ENCODE peak calls at places on chromosomes 12 and 14, in four cellular contexts. T is GM23248, P is neural progenitor cell, L is IMR-90. N is an unnamed sample. For H3K4me1, the result is how much of the 10 kb centered on the place peaks cover.

GRCh38 chr14:87113286-87113685 is 879.7 kb downstream of the GALC start:
- DNase-seq in P (no peak), T (no peak), L (no peak), N (no peak)

GRCh38 chr14:69685716-69686115 is 74.3 kb downstream of the SUSD6 start:
- DNase-seq in P (no peak), L (peak), T (peak), N (peak)

GRCh38 chr14:34778744-34779143 is 64.4 kb upstream of the CFL2 start:
- DNase-seq in L (no peak), T (no peak), P (no peak), N (no peak)

GRCh38 chr12:115837220-115837619 is 440.3 kb downstream of the MED13L start:
- DNase-seq in T (no peak), P (no peak), L (no peak), N (no peak)

GRCh38 chr14:95049952-95050351 is 107.4 kb downstream of the DICER1 start:
- DNase-seq in P (no peak), L (no peak), T (no peak), N (no peak)

GRCh38 chr12:71216725-71217579 is 59.2 kb upstream of the TSPAN8 start:
- DNase-seq in L (peak), P (peak), T (peak), N (peak)

GRCh38 chr12:18683603-18684002 is 54.2 kb downstream of the PLCZ1 start:
- DNase-seq in P (no peak), T (peak), L (peak), N (peak)

GRCh38 chr12:50933459-50934124 is 18.8 kb upstream of the HIGD1C start:
- DNase-seq in P (no peak), L (no peak), T (no peak), N (no peak)

GRCh38 chr14:75259510-75259855 is 19.1 kb upstream of the FOS start:
- DNase-seq in L (peak), P (no peak), T (peak), N (no peak)

GRCh38 chr12:66065146-66065545 is 65.4 kb downstream of the LLPH start:
- DNase-seq in L (peak), P (no peak), T (peak), N (peak)

GRCh38 chr12:68611094-68611818 is 557 bp downstream of the RAP1B start:
- DNase-seq in P (peak), L (peak), T (peak), N (peak)

GRCh38 chr14:54564071-54564798 is 2.7 kb upstream of the SAMD4A start:
- DNase-seq in P (peak), T (peak), L (peak), N (peak)

GRCh38 chr12:106078358-106079025 is 60.3 kb downstream of the NUAK1 start:
- DNase-seq in T (peak), P (no peak), L (peak), N (peak)

GRCh38 chr14:91414475-91415342 is 2.9 kb downstream of the CCDC88C start:
- DNase-seq in P (peak), T (no peak), L (no peak), N (no peak)

GRCh38 chr14:89720076-89720687 is 234.3 kb downstream of the EFCAB11 start:
- DNase-seq in L (no peak), P (no peak), T (no peak), N (no peak)

GRCh38 chr12:5965950-5966383 is 20.9 kb upstream of the ANO2 start:
- DNase-seq in P (peak), L (peak), T (peak), N (peak)

GRCh38 chr12:74170645-74171477 is 366.8 kb upstream of the ATXN7L3B start:
- DNase-seq in T (no peak), L (no peak), P (no peak), N (no peak)

GRCh38 chr12:96398422-96399080 is 1.7 kb downstream of the CDK17 start:
- DNase-seq in P (no peak), T (peak), L (peak), N (no peak)

GRCh38 chr12:124673881-124674617 is 106.6 kb upstream of the NCOR2 start:
- DNase-seq in T (no peak), P (no peak), L (no peak), N (no peak)

GRCh38 chr12:8890313-8891084 is 23.8 kb upstream of the PHC1 start:
- DNase-seq in L (peak), T (peak), P (peak), N (peak)

GRCh38 chr12:84508943-84509342 is 403.7 kb downstream of the SLC6A15 start:
- DNase-seq in L (no peak), P (no peak), T (peak), N (no peak)

GRCh38 chr12:95224202-95225170 is 6.9 kb downstream of the VEZT start:
- DNase-seq in P (no peak), T (peak), L (peak), N (peak)

GRCh38 chr14:31263485-31264133 is 56.0 kb upstream of the HECTD1 start:
- DNase-seq in L (peak), P (no peak), T (peak), N (peak)

GRCh38 chr14:103748539-103748867 is 32.9 kb downstream of the ZFYVE21 start:
- DNase-seq in L (no peak), T (no peak), P (no peak), N (no peak)

GRCh38 chr12:94305293-94305957 is 154.2 kb downstream of the CEP83 start:
- DNase-seq in L (peak), T (peak), P (no peak), N (peak)

GRCh38 chr14:77086017-77086727 is 11.9 kb upstream of the CIPC start:
- DNase-seq in T (peak), L (peak), P (peak), N (peak)

GRCh38 chr14:64387232-64387737 is 868 bp upstream of the MTHFD1 start:
- DNase-seq in P (peak), T (peak), L (peak), N (peak)

GRCh38 chr14:30982583-30982982 is 42.9 kb upstream of the AP4S1 start:
- DNase-seq in L (no peak), T (no peak), P (no peak), N (no peak)

GRCh38 chr12:106179086-106179485 is 40.3 kb upstream of the NUAK1 start:
- DNase-seq in L (no peak), P (peak), T (no peak), N (peak)

GRCh38 chr12:31408778-31409177 is 82.8 kb upstream of the SINHCAF start:
- DNase-seq in P (peak), T (no peak), L (no peak), N (no peak)

GRCh38 chr12:31407562-31407961 is 81.6 kb upstream of the SINHCAF start:
- DNase-seq in P (no peak), L (no peak), T (no peak), N (no peak)

GRCh38 chr12:31412292-31412801 is 86.4 kb upstream of the SINHCAF start:
- DNase-seq in P (peak), T (no peak), L (no peak), N (no peak)
- H3K9ac ChIP-seq in P (no peak), T (no peak), L (no peak), N (no peak)

GRCh38 chr12:122385171-122386041 is 37.1 kb downstream of the CLIP1 start:
- DNase-seq in T (no peak), L (no peak), P (no peak), N (no peak)
- H3K4me1 ChIP-seq in T (under half), L (under half), P (under half), N (under half)

GRCh38 chr12:47721431-47721973 is 3.8 kb downstream of the ENDOU start:
- DNase-seq in P (no peak), T (no peak), L (no peak), N (no peak)
- H3K4me3 ChIP-seq in P (no peak), T (no peak), L (no peak), N (no peak)

GRCh38 chr12:45727994-45728624 is 1.4 kb upstream of the ARID2 start:
- DNase-seq in L (peak), T (peak), P (no peak), N (peak)
- H3K9ac ChIP-seq in L (peak), T (peak), P (no peak), N (peak)

GRCh38 chr12:131085125-131085815 is 131.6 kb downstream of the ADGRD1 start:
- DNase-seq in T (no peak), P (no peak), L (no peak), N (no peak)
- H3K4me1 ChIP-seq in T (under half), P (under half), L (under half), N (under half)

DNA sequence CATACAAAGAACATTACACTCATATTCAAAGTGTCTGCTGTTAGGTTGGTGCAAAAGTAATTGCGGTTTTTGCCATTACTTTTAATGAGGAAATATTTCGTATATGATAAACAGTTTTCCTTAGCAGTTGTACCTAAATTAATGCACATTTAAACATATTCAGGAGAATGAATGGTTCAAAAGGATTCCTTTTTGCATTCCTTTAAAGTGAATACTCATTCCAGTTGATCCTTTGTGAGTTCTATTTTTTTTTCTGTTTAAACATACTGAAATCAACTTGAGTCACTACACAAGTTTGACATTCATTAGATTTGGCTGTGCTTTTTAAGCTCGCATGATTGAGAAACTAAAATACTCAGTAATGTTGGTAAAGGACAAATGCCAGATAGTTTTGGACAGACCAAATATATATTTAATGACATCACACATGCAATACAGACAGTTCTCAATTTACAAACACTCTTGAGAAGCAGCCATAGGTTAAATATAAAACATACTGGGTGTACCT is 13.8 kb upstream of the SLC38A2 start:
- DNase-seq in L (peak), P (no peak), T (peak), N (peak)
- H3K4me3 ChIP-seq in L (no peak), P (no peak), T (peak), N (peak)

DNA sequence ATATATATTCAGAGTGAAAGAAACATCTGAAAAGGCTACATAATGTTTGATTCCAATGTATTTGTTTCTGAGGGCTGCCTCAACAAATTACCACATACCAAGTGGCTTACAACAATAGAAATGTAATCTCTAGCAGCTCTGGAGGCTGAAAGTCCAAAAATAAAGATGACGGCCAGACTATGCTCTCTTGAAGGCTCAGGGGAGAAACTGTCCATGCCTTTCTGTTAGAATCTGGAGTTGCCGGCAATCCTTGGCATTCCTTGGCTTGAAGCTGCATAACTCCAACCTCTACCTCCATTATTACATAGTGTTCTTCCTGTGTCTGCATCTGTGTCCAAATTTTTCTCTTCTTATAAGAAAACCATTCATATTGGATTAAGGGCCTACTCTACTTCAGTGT is 68.1 kb upstream of the PLEKHG7 start:
- DNase-seq in P (no peak), T (no peak), L (no peak), N (peak)
- H3K9ac ChIP-seq in P (no peak), T (no peak), L (no peak), N (no peak)

DNA sequence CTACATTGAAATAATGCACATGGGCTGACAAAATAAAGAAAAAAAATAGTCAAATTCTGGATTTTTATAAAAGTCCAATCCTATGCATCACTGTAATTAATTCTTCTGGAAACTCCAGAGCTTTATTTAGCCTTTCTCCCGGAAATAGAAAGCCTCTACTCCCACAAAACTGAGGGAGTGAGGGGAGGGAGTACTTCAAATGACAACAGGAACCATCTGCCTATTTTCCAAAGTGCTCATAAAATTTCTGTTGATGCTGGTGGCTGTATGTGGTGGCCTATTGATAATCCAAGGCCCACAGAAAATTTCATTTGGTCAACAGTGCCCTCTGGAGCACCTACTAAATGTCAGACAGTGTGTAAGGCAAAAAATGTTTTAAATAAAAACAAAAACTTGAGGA is 64.6 kb downstream of the KIF21A start:
- DNase-seq in T (no peak), L (no peak), P (no peak), N (no peak)
- H3K4me1 ChIP-seq in T (under half), L (under half), P (under half), N (under half)

GRCh38 chr14:61690039-61690438 is 5.3 kb upstream of the HIF1A start:
- DNase-seq in P (no peak), L (peak), T (peak), N (no peak)

GRCh38 chr14:61695695-61696527 is 598 bp downstream of the HIF1A start:
- DNase-seq in P (peak), L (peak), T (peak), N (peak)

GRCh38 chr14:61694830-61695694 is at the start of gene HIF1A:
- DNase-seq in T (peak), L (peak), P (peak), N (peak)

GRCh38 chr14:61694039-61694438 is 1.3 kb upstream of the HIF1A start:
- DNase-seq in P (no peak), T (no peak), L (no peak), N (peak)

DNA sequence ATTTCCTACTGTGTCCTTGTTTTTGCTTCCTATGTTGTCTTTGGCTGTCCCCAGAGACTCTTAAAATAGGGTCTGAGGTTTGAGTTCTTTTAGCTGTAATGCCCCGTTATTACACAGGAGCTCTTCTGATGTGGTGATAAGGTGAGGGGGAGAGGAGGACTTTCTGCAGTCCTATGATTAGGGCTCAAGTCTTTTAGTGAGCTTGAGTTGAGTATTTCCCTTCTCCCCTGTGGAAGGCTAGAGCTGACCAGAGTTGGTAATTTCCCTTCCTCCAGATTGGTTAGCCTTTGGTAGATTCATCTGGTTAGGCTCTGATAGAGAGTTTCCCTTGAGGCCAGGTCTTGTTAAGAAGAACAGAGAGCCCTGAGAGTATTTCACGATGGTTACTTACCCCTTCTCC is 4.3 kb upstream of the HIF1A start:
- DNase-seq in P (no peak), T (no peak), L (no peak), N (no peak)
- H3K4me3 ChIP-seq in P (no peak), T (no peak), L (no peak), N (no peak)

N was measured in adipocyte.